ENCODE peak calls at places on chromosomes 12 and 14, in four cellular contexts. X, A, G and C are unnamed samples.

GRCh38 chr12:109779382-109779781 is 53.8 kb downstream of the TRPV4 start:
- DNase-seq in G (no peak), A (no peak), X (no peak), C (peak)

GRCh38 chr12:131065801-131066200 is 112.1 kb downstream of the ADGRD1 start:
- DNase-seq in G (no peak), A (no peak), X (peak), C (no peak)

GRCh38 chr12:2057041-2057792 is 4.4 kb downstream of the CACNA1C start:
- DNase-seq in A (peak), X (peak), G (peak), C (peak)

GRCh38 chr12:49763006-49763591 is 21.7 kb downstream of the TMBIM6 start:
- DNase-seq in A (peak), X (peak), G (peak), C (peak)

GRCh38 chr14:101119830-101120571 is 216.5 kb upstream of the RTL1 start:
- DNase-seq in A (peak), G (peak), X (peak), C (no peak)

GRCh38 chr12:83140135-83140534 is 453.4 kb downstream of the TMTC2 start:
- DNase-seq in G (no peak), X (no peak), A (no peak), C (no peak)

GRCh38 chr12:113119980-113120669 is 15.4 kb downstream of the RASAL1 start:
- DNase-seq in A (no peak), X (peak), G (no peak), C (no peak)

GRCh38 chr12:131264625-131265024 is 310.9 kb downstream of the ADGRD1 start:
- DNase-seq in A (no peak), G (no peak), X (no peak), C (no peak)

GRCh38 chr12:100468126-100468525 is 5.5 kb upstream of the NR1H4 start:
- DNase-seq in G (no peak), A (no peak), X (no peak), C (no peak)

GRCh38 chr14:90574640-90575131 is 177.9 kb downstream of the CALM1 start:
- DNase-seq in G (no peak), A (no peak), X (no peak), C (no peak)

GRCh38 chr12:57063991-57064725 is 14.2 kb upstream of the MYO1A start:
- DNase-seq in A (no peak), G (peak), X (no peak), C (no peak)

GRCh38 chr12:53224268-53224896 is 7.6 kb downstream of the RARG start:
- DNase-seq in A (peak), G (no peak), X (peak), C (no peak)

GRCh38 chr12:14188761-14189160 is 176.7 kb upstream of the ATF7IP start:
- DNase-seq in A (no peak), G (no peak), X (no peak), C (no peak)

GRCh38 chr14:56241441-56241840 is 123.2 kb downstream of the PELI2 start:
- DNase-seq in G (no peak), A (no peak), X (no peak), C (peak)

GRCh38 chr14:106766145-106766544 is 1239.8 kb downstream of the TMEM121 start:
- DNase-seq in G (no peak), X (no peak), A (no peak), C (no peak)

GRCh38 chr12:121839106-121839992 is 19.3 kb downstream of the HPD start:
- DNase-seq in A (peak), X (peak), G (peak), C (peak)

GRCh38 chr12:97082029-97082428 is 175.0 kb downstream of the NEDD1 start:
- DNase-seq in X (no peak), A (no peak), G (no peak), C (no peak)

GRCh38 chr12:130334399-130334798 is 3.3 kb upstream of the PIWIL1 start:
- DNase-seq in A (no peak), X (no peak), G (no peak), C (peak)

GRCh38 chr12:88142610-88142991 is 494 bp downstream of the TMTC3 start:
- DNase-seq in G (no peak), A (no peak), X (peak), C (no peak)

GRCh38 chr14:31927348-31927826 is 149.7 kb upstream of the ARHGAP5 start:
- DNase-seq in X (no peak), A (no peak), G (peak), C (no peak)
- H3K9ac ChIP-seq in X (no peak), A (no peak), G (peak), C (peak)

GRCh38 chr12:55708695-55709233 is 1.1 kb upstream of the ITGA7 start:
- DNase-seq in A (no peak), G (no peak), X (no peak), C (no peak)
- H3K9ac ChIP-seq in A (no peak), G (no peak), X (no peak), C (no peak)

GRCh38 chr12:13178568-13179158 is 17.9 kb upstream of the EMP1 start:
- DNase-seq in A (peak), G (no peak), X (no peak), C (no peak)
- H3K9ac ChIP-seq in A (no peak), G (no peak), X (no peak), C (peak)

GRCh38 chr12:65279387-65280112 is 1.1 kb downstream of the MSRB3 start:
- DNase-seq in A (no peak), X (no peak), G (peak), C (no peak)

GRCh38 chr12:65278576-65279386 is at the start of gene MSRB3:
- DNase-seq in G (peak), X (peak), A (peak), C (no peak)

GRCh38 chr12:65282840-65283239 is 4.4 kb downstream of the MSRB3 start:
- DNase-seq in X (no peak), G (no peak), A (no peak), C (no peak)

GRCh38 chr12:65277994-65278575 is 398 bp upstream of the MSRB3 start:
- DNase-seq in G (no peak), A (no peak), X (no peak), C (no peak)

GRCh38 chr12:65280306-65280705 is 1.8 kb downstream of the MSRB3 start:
- DNase-seq in A (no peak), X (no peak), G (peak), C (no peak)
- H3K9ac ChIP-seq in A (no peak), X (no peak), G (no peak), C (no peak)

GRCh38 chr12:23474438-23475000 is 475.0 kb downstream of the SOX5 start:
- DNase-seq in X (no peak), G (no peak), A (no peak), C (no peak)
- H3K9ac ChIP-seq in X (no peak), G (no peak), A (no peak), C (no peak)

DNA sequence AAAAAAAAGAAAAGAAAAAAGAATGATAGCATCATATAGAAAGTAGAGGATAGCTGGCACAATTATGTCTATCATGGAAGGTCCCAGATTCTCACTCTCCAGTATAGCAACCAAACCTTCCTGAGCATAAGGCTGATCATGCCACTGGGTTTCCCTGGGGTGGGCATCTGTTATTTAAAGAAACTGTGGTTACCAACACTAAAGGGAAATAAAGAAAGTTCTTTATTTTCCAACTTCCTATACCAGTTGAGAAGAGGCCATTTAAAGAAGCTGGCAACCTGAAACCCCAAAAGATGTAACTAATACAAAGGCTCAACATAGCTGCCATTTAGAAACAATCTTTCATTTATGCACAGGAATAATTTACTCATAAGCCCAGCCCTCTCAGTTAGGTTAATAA is 3.1 kb downstream of the BCAT1 start:
- DNase-seq in G (no peak), A (no peak), X (no peak), C (no peak)
- H3K9ac ChIP-seq in G (peak), A (no peak), X (no peak), C (no peak)

DNA sequence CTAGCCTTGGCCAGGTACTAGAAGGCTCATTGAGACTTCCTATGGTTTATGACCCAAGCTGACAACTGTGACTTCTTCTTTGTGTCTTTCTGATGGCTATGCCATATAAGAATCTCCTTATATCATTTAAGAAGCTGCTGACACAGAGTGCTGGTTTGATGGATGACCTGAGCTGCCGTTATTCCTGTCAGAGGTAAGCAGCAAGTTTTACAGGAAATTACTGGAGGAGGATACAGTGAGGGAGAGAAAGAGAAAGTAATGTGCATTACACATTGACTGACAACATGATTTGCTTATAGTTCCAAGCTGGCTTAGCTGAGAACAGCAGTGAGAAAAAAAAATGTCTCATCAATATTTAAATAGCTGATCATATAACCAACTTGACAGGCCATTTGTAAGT is 981.4 kb downstream of the FSCB start:
- DNase-seq in A (no peak), G (no peak), X (no peak), C (no peak)
- H3K9ac ChIP-seq in A (no peak), G (no peak), X (no peak), C (peak)

DNA sequence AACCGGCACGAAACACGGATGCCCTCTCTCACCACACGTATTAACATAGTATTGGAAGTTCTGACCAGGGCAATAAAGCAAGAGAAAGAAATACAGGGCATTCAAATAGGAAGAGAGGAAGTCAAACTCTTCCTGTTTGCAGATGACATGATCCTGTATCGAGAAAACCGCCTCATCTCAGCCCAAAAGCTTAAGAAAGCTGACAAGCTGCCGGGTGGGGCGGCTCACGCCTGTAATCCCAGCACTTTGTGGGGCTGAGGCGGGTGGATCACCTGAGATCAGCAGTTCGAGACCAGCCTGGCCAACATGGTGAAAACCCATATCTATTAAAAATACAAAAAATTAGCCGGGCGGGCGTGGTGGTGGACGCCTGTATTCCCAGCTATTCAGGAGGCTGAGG is 17.7 kb downstream of the OR6S1 start:
- DNase-seq in X (peak), G (no peak), A (no peak), C (no peak)
- H3K9ac ChIP-seq in X (no peak), G (no peak), A (no peak), C (no peak)